ENCODE peak calls at places on chromosomes 12 and 14, in six cellular contexts. F is trophoblast cell, W is H9, H is neuronal stem cell, R is IMR-90, S is H1. Y is an unnamed sample.

GRCh38 chr12:13165578-13166120 is 30.9 kb upstream of the EMP1 start:
- DNase-seq in F (peak; percentile 54), W (no peak), H (no peak), R (peak; percentile 78), S (peak; percentile 40), Y (peak; percentile 54)

GRCh38 chr12:48542300-48542928 is 17.0 kb downstream of the OR8S1 start:
- DNase-seq in F (no peak), W (peak; percentile 55), H (peak; percentile 32), R (peak; percentile 31), S (peak; percentile 66), Y (peak; percentile 19)

GRCh38 chr14:105525326-105525725 is 1.1 kb upstream of the TMEM121 start:
- DNase-seq in F (no peak), W (no peak), H (no peak), R (no peak), S (no peak), Y (no peak)

GRCh38 chr12:46410495-46410894 is 37.9 kb upstream of the SLC38A2 start:
- DNase-seq in F (no peak), W (no peak), H (no peak), R (no peak), S (no peak), Y (no peak)

GRCh38 chr12:42802688-42803279 is 213.2 kb upstream of the PRICKLE1 start:
- DNase-seq in F (no peak), W (no peak), H (no peak), R (peak; percentile 78), S (no peak), Y (no peak)

GRCh38 chr14:79281244-79282199 is 929.8 kb downstream of the DIO2 start:
- DNase-seq in F (no peak), W (no peak), H (no peak), R (no peak), S (peak; percentile 46), Y (no peak)

GRCh38 chr12:77485961-77486579 is 344.6 kb upstream of the NAV3 start:
- DNase-seq in F (no peak), W (no peak), H (peak; percentile 8), R (no peak), S (no peak), Y (no peak)

GRCh38 chr12:131229426-131230339 is 276.0 kb downstream of the ADGRD1 start:
- DNase-seq in F (no peak), W (peak; percentile 87), H (no peak), R (no peak), S (peak; percentile 63), Y (no peak)

GRCh38 chr12:75908961-75909699 is 122.4 kb downstream of the PHLDA1 start:
- DNase-seq in F (no peak), W (no peak), H (no peak), R (peak; percentile 82), S (no peak), Y (peak; percentile 44)

GRCh38 chr12:92196368-92196767 is 50.7 kb upstream of the BTG1 start:
- DNase-seq in F (no peak), W (no peak), H (no peak), R (no peak), S (no peak), Y (no peak)

GRCh38 chr14:24296341-24297157 is 3.0 kb downstream of the DHRS1 start:
- DNase-seq in F (peak; percentile 70), W (peak; percentile 68), H (peak; percentile 40), R (peak; percentile 97), S (peak; percentile 62), Y (peak; percentile 96)

GRCh38 chr12:50615534-50616296 is 110.9 kb downstream of the DIP2B start:
- DNase-seq in F (no peak), W (no peak), H (no peak), R (peak; percentile 37), S (no peak), Y (peak; percentile 43)

GRCh38 chr14:49206832-49207231 is 379.3 kb downstream of the RPS29 start:
- DNase-seq in F (no peak), W (no peak), H (no peak), R (no peak), S (no peak), Y (no peak)

GRCh38 chr12:81296556-81297305 is 218.9 kb downstream of the ACSS3 start:
- DNase-seq in F (no peak), W (no peak), H (no peak), R (peak; percentile 30), S (no peak), Y (peak; percentile 52)

GRCh38 chr12:14618990-14619389 is 51.3 kb upstream of the PLBD1 start:
- DNase-seq in F (peak; percentile 17), W (no peak), H (peak; percentile 4), R (peak; percentile 16), S (no peak), Y (peak; percentile 29)

GRCh38 chr14:30464481-30464880 is 94.5 kb upstream of the G2E3 start:
- DNase-seq in F (peak; percentile 58), W (no peak), H (no peak), R (no peak), S (no peak), Y (no peak)

GRCh38 chr12:3510597-3510996 is 19.6 kb downstream of the PRMT8 start:
- DNase-seq in F (no peak), W (no peak), H (no peak), R (no peak), S (no peak), Y (no peak)

GRCh38 chr12:87813476-87814234 is 215.5 kb downstream of the C12orf50 start:
- DNase-seq in F (peak; percentile 14), W (no peak), H (no peak), R (peak; percentile 89), S (no peak), Y (peak; percentile 57)

GRCh38 chr12:126488786-126489185 is 1423.6 kb downstream of the AACS start:
- DNase-seq in F (no peak), W (no peak), H (no peak), R (no peak), S (no peak), Y (no peak)

GRCh38 chr12:120972870-120973543 is 5.3 kb upstream of the HNF1A start:
- DNase-seq in F (no peak), W (peak; percentile 93), H (peak; percentile 80), R (no peak), S (no peak), Y (peak; percentile 8)

GRCh38 chr14:56133547-56133946 is 15.3 kb downstream of the PELI2 start:
- DNase-seq in F (no peak), W (peak; percentile 31), H (no peak), R (no peak), S (no peak), Y (no peak)

GRCh38 chr14:90087433-90087832 is 25.6 kb downstream of the KCNK13 start:
- DNase-seq in F (peak; percentile 72), W (no peak), H (no peak), R (peak; percentile 58), S (no peak), Y (peak; percentile 29)

GRCh38 chr12:49089831-49090773 is 4.5 kb downstream of the DHH start:
- DNase-seq in F (peak; percentile 26), W (peak; percentile 57), H (no peak), R (peak; percentile 33), S (peak; percentile 68), Y (peak; percentile 55)

GRCh38 chr14:72516936-72517408 is 376.9 kb downstream of the DPF3 start:
- DNase-seq in F (peak; percentile 43), W (peak; percentile 76), H (peak; percentile 75), R (peak; percentile 91), S (peak; percentile 84), Y (peak; percentile 82)

GRCh38 chr14:33834956-33835655 is 115.8 kb downstream of the EGLN3 start:
- DNase-seq in F (no peak), W (no peak), H (no peak), R (no peak), S (no peak), Y (no peak)

GRCh38 chr12:109020750-109021380 is at the start of gene SVOP:
- DNase-seq in F (peak; percentile 71), W (peak; percentile 96), H (peak; percentile 94), R (peak; percentile 76), S (peak; percentile 97), Y (peak; percentile 84)

GRCh38 chr12:48924617-48925217 is 575 bp downstream of the FKBP11 start:
- DNase-seq in F (peak; percentile 53), W (peak; percentile 83), H (no peak), R (peak; percentile 46), S (peak; percentile 79), Y (peak; percentile 58)

DNA sequence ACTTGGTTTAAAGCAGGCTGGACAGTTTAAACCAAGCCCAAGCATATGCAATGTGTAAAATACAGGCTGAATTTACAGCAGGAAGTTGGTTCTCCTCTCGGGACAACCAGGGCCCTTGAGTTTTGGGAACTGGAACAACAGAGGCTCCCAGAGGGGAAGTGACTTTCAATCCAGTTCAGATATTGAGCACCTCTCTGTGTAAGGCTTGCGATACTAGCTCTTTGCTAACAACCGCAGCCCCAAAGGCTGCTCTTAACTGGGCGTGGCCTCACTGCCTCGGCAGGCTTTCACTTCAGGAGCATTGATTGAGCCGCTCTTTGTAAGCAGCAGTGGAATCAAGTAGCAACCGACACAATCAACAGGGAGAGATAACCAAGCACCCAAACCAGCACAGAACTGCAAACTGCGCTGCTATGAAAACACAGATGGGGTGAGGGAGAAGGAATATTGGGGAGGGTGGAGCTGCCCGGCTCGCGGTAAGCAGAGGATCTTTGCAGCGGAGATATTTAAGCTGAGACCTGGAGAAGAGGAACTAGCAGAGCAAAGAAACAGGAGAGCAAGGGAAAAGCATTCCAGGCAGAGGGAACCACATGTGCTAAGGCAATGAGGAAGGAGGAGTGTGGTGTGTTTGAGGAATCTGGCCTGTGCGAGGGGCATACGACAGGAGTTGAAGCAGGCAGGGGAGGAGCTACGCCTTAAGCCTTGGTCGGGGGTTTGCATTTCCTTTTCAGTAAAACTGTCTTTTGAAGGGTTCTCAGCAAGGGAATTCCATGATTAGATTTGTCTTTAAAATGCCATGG is 17.3 kb upstream of the YY1 start:
- DNase-seq in F (peak; percentile 19), W (peak; percentile 77), H (peak; percentile 66), R (peak; percentile 62), S (peak; percentile 67), Y (peak; percentile 80)
- H2AK5ac ChIP-seq in F (no peak overlapping the region), W (no peak overlapping the region), H (peak overlapping the region; percentile 80), R (peak overlapping the region; percentile 66), S (peak overlapping the region; percentile 28), Y (peak overlapping the region; percentile 49)

GRCh38 chr14:65257405-65257804 is 155.1 kb upstream of the MAX start:
- DNase-seq in F (no peak), W (no peak), H (no peak), R (no peak), S (no peak), Y (no peak)

GRCh38 chr14:65255029-65255545 is 152.8 kb upstream of the MAX start:
- DNase-seq in F (peak; percentile 46), W (no peak), H (no peak), R (peak; percentile 82), S (no peak), Y (peak; percentile 63)

GRCh38 chr14:65258391-65258790 is 154.1 kb upstream of the FUT8 start:
- DNase-seq in F (no peak), W (no peak), H (no peak), R (peak; percentile 79), S (no peak), Y (peak; percentile 46)

GRCh38 chr14:65255583-65256443 is 153.5 kb upstream of the MAX start:
- DNase-seq in F (peak; percentile 84), W (peak; percentile 96), H (no peak), R (no peak), S (peak; percentile 84), Y (peak; percentile 22)

GRCh38 chr14:65256714-65257113 is 154.4 kb upstream of the MAX start:
- DNase-seq in F (no peak), W (no peak), H (no peak), R (no peak), S (no peak), Y (no peak)
- H2AFZ ChIP-seq in F (no peak overlapping the region), W (no peak overlapping the region), H (no peak overlapping the region), R (no peak overlapping the region), S (no peak overlapping the region), Y (no peak overlapping the region)

GRCh38 chr12:124914392-124915248 is at the start of gene UBC:
- DNase-seq in F (peak; percentile 84), W (peak; percentile 89), H (peak; percentile 94), R (peak; percentile 92), S (peak; percentile 92), Y (peak; percentile 97)
- H2AK5ac ChIP-seq in F (peak within 1 kb of the TSS; percentile 93), W (no peak within 1 kb of the TSS), H (peak within 1 kb of the TSS; percentile 83), R (peak within 1 kb of the TSS; percentile 100), S (no peak within 1 kb of the TSS), Y (peak within 1 kb of the TSS; percentile 86)

GRCh38 chr12:40168001-40168400 is 56.8 kb upstream of the LRRK2 start:
- DNase-seq in F (no peak), W (no peak), H (no peak), R (no peak), S (no peak), Y (no peak)
- H2AFZ ChIP-seq in F (no peak overlapping the region), W (no peak overlapping the region), H (no peak overlapping the region), R (no peak overlapping the region), S (no peak overlapping the region), Y (no peak overlapping the region)

Y was measured in mesenchymal stem cell.